ENCODE peak calls at places on chromosomes 11 and 22, in eight cellular contexts. M is A549, R is ovary, H is K562, U is suprapubic skin, N is esophagus muscularis mucosa, S is upper lobe of left lung, Z is HepG2. Q is an unnamed sample.

GRCh38 chr11:18071098-18071705 is 25.1 kb upstream of the TPH1 start:
- DNase-seq in M (no peak), R (no peak), H (no peak), U (no peak), N (no peak), S (no peak), Z (no peak), Q (no peak)

GRCh38 chr22:45206233-45206632 is 34.5 kb downstream of the KIAA0930 start:
- DNase-seq in M (no peak), R (no peak), H (no peak), U (no peak), N (no peak), S (no peak), Z (no peak), Q (no peak)

GRCh38 chr11:98029832-98030231 is 990.9 kb upstream of the CNTN5 start:
- DNase-seq in M (no peak), R (no peak), H (no peak), U (no peak), N (no peak), S (no peak), Z (no peak), Q (no peak)

GRCh38 chr22:48937032-48937639 is 890.5 kb downstream of the BRD1 start:
- DNase-seq in M (no peak), R (no peak), H (no peak), U (peak), N (peak), S (no peak), Z (no peak), Q (no peak)

GRCh38 chr22:46046299-46046685 is 69.3 kb upstream of the WNT7B start:
- DNase-seq in M (no peak), R (peak), H (no peak), U (peak), N (no peak), S (no peak), Z (no peak), Q (peak)

GRCh38 chr11:128029219-128029722 is 558.1 kb downstream of the ETS1 start:
- DNase-seq in M (no peak), R (no peak), H (no peak), U (no peak), N (no peak), S (no peak), Z (no peak), Q (no peak)

GRCh38 chr11:130454495-130455262 is 6.2 kb downstream of the ADAMTS15 start:
- DNase-seq in M (no peak), R (no peak), H (no peak), U (no peak), N (no peak), S (no peak), Z (no peak), Q (no peak)

GRCh38 chr22:28801845-28802594 is 1.7 kb upstream of the XBP1 start:
- DNase-seq in M (no peak), R (no peak), H (peak), U (no peak), N (no peak), S (peak), Z (peak), Q (peak)

GRCh38 chr22:36658900-36659299 is 44.7 kb downstream of the CACNG2 start:
- DNase-seq in M (no peak), R (no peak), H (no peak), U (no peak), N (no peak), S (no peak), Z (no peak), Q (no peak)

GRCh38 chr22:38165929-38166593 is 15.6 kb downstream of the PLA2G6 start:
- DNase-seq in M (no peak), R (no peak), H (no peak), U (peak), N (no peak), S (no peak), Z (no peak), Q (no peak)

GRCh38 chr22:45026511-45026910 is 16.7 kb upstream of the PHF21B start:
- DNase-seq in M (no peak), R (no peak), H (no peak), U (no peak), N (no peak), S (no peak), Z (no peak), Q (no peak)

GRCh38 chr22:40285508-40285907 is 60.8 kb upstream of the ADSL start:
- DNase-seq in M (no peak), R (no peak), H (no peak), U (no peak), N (no peak), S (no peak), Z (no peak), Q (no peak)

GRCh38 chr11:19727246-19727645 is 14.6 kb downstream of the NAV2 start:
- DNase-seq in M (no peak), R (no peak), H (no peak), U (no peak), N (no peak), S (no peak), Z (no peak), Q (no peak)

GRCh38 chr22:30940655-30941362 is 27.8 kb downstream of the MORC2 start:
- DNase-seq in M (no peak), R (no peak), H (no peak), U (no peak), N (no peak), S (no peak), Z (no peak), Q (no peak)

GRCh38 chr11:61378713-61379313 is 13.6 kb upstream of the TMEM216 start:
- DNase-seq in M (peak), R (peak), H (no peak), U (no peak), N (no peak), S (no peak), Z (peak), Q (peak)

GRCh38 chr11:62444271-62444833 is 25.5 kb downstream of the SCGB1A1 start:
- DNase-seq in M (no peak), R (peak), H (no peak), U (peak), N (no peak), S (peak), Z (no peak), Q (peak)

GRCh38 chr11:62444835-62445234 is 26.0 kb downstream of the SCGB1A1 start:
- DNase-seq in M (no peak), R (no peak), H (no peak), U (no peak), N (no peak), S (no peak), Z (no peak), Q (no peak)

GRCh38 chr11:62446091-62446490 is 27.3 kb downstream of the SCGB1A1 start:
- DNase-seq in M (no peak), R (peak), H (no peak), U (no peak), N (no peak), S (no peak), Z (no peak), Q (no peak)

GRCh38 chr11:62443390-62444201 is 24.8 kb downstream of the SCGB1A1 start:
- DNase-seq in M (no peak), R (no peak), H (no peak), U (peak), N (no peak), S (peak), Z (no peak), Q (peak)

GRCh38 chr11:62445314-62445740 is 26.5 kb downstream of the SCGB1A1 start:
- DNase-seq in M (no peak), R (peak), H (no peak), U (peak), N (no peak), S (no peak), Z (no peak), Q (peak)
- TF ChIP-seq EP300 in M (no peak), R (no peak), H (no peak), U (no peak), N (no peak), S (no peak), Z (no peak), Q (no peak)

GRCh38 chr11:123755813-123756212 is 1.5 kb upstream of the OR6X1 start:
- DNase-seq in M (no peak), R (no peak), H (no peak), U (no peak), N (no peak), S (no peak), Z (no peak), Q (no peak)

GRCh38 chr11:123760894-123761293 is 6.6 kb upstream of the OR6X1 start:
- DNase-seq in M (no peak), R (no peak), H (no peak), U (no peak), N (no peak), S (no peak), Z (no peak), Q (no peak)

GRCh38 chr11:123754101-123754568 is at the start of gene OR6X1:
- DNase-seq in M (no peak), R (no peak), H (no peak), U (no peak), N (no peak), S (no peak), Z (no peak), Q (no peak)

GRCh38 chr11:123755344-123755743 is 1.0 kb upstream of the OR6X1 start:
- DNase-seq in M (no peak), R (no peak), H (no peak), U (no peak), N (no peak), S (no peak), Z (no peak), Q (no peak)

DNA sequence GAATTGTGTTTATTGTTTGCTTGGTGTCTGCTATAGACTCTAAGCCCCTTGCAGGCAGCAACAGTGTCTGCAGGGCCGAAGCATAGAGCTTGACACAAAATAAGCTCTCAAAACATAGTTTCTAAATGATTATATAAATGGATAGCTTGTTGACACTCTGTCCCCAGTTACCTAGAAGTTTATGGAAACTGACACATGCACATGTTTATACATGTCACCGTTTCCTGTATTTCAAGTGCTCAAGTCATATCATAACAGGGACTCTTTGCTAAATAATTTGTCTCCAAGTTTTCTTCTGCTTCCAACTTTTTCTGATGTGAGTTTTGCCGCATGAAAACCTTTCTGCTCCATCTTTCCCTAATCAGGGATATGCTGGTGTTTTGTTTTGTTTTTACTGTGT is 3.7 kb upstream of the OR6X1 start:
- DNase-seq in M (no peak), R (no peak), H (no peak), U (no peak), N (no peak), S (no peak), Z (no peak), Q (no peak)
- H3K27ac ChIP-seq in M (no peak), R (no peak), H (no peak), U (no peak), N (no peak), S (no peak), Z (no peak), Q (no peak)

GRCh38 chr11:120547871-120548681 is 36.5 kb downstream of the GRIK4 start:
- DNase-seq in M (peak), R (peak), H (no peak), U (peak), N (peak), S (peak), Z (peak), Q (peak)

GRCh38 chr11:120545813-120546212 is 34.3 kb downstream of the GRIK4 start:
- DNase-seq in M (no peak), R (no peak), H (no peak), U (no peak), N (no peak), S (no peak), Z (no peak), Q (no peak)

GRCh38 chr11:120548682-120549209 is 37.2 kb downstream of the GRIK4 start:
- DNase-seq in M (no peak), R (no peak), H (no peak), U (no peak), N (no peak), S (no peak), Z (no peak), Q (no peak)

GRCh38 chr11:120547301-120547700 is 35.8 kb downstream of the GRIK4 start:
- DNase-seq in M (no peak), R (no peak), H (no peak), U (no peak), N (no peak), S (no peak), Z (no peak), Q (no peak)

DNA sequence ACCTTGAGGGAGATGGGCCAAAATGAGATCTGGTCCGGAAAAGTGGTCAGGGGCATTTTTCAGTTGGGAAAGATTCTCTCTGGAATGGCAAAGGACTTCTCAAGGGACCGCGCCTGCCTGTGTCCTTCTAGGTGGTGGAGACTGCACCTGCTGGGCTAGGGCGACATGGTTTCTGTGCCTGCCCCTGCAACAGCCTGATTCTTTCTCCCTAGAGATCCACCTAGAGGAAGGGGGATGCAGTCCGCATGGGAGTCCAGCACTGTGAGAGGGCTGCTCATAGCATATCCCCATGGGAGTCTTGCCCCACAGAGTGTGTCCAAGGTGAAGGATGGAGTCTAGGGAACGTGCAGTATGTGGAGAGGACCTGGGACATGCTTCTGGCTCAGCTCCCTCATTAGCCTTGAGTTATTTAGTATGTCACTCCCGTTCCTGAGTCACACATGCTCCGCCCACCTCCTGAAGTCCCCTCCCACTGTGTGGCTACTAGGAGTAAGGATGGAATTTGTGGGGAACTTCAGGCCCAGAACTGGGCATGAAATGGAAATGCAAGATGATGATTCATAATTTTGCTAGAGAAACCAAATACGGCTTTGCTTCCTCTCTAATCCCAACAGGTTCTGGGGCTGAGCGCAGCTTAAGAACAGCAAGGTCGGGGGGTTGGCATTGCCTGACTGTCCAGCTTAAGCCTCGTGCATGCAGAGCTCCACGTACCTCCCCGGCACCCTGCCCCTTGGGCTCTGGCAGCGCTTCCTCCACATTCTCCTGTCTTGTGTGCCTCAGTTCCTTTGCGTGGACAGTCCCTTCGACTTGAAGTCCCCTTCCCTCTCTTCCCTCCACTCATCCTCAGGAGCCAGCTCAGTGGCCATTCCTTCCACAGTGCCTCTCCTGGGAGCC is 35.0 kb downstream of the GRIK4 start:
- DNase-seq in M (peak), R (peak), H (no peak), U (peak), N (no peak), S (peak), Z (no peak), Q (no peak)
- TF ChIP-seq EP300 in M (no peak), R (no peak), H (no peak), U (no peak), N (no peak), S (no peak), Z (no peak), Q (no peak)

DNA sequence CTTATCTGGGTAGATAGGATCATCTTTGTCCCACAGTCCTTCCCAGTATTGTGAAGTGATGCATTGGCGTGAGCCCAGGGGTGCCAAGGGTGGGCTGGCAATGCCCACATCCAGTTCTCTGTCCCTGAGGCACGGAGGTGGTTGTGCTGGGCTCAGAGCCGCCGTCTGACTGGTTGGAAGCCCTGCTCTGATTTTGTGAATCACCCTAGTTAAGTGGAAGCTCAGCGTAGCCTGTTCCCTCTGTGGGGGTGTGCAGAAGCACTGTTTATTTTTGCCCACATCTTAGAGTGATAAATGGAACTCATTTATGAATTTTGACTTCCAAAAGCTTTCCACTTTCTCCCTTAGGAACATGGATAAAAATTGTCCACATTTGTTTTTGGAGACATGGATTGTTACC is 13.6 kb downstream of the BCR start:
- DNase-seq in M (no peak), R (no peak), H (no peak), U (no peak), N (no peak), S (no peak), Z (no peak), Q (no peak)
- H3K27ac ChIP-seq in M (no peak), R (no peak), H (no peak), U (no peak), N (no peak), S (no peak), Z (no peak), Q (no peak)

GRCh38 chr22:43179151-43179910 is 7.6 kb downstream of the TTLL12 start:
- DNase-seq in M (no peak), R (no peak), H (no peak), U (no peak), N (no peak), S (no peak), Z (no peak), Q (no peak)
- TF ChIP-seq EP300 in M (no peak), R (no peak), H (no peak), U (no peak), N (no peak), S (no peak), Z (no peak), Q (no peak)

GRCh38 chr22:39278040-39278439 is 33.3 kb upstream of the PDGFB start:
- DNase-seq in M (no peak), R (no peak), H (no peak), U (no peak), N (no peak), S (no peak), Z (no peak), Q (no peak)
- H3K27ac ChIP-seq in M (no peak), R (no peak), H (no peak), U (no peak), N (no peak), S (peak), Z (no peak), Q (no peak)

DNA sequence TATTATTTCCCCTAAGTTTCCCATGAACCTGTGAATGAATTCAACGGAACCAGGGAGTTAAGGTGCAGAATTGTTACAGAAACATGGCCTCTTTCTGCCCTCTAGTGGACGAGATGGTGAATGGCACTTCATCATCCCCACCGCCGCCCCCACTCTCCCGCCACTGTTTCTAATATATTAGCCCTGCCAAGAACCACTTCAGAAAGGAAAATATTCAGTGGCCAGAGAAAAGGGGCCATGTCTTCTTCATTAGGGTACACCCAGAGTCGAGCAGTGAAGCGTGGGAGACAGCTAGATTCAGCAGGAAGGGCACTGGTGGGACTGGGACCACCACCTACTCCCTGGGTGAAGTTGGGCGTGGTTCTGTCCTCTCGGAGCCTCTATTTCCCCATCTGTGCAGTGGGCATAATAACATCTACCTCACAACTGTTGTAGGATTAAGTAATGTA is 46.4 kb upstream of the SYT13 start:
- DNase-seq in M (peak), R (peak), H (peak), U (no peak), N (peak), S (no peak), Z (peak), Q (peak)
- TF ChIP-seq EP300 in M (no peak), R (no peak), H (no peak), U (no peak), N (no peak), S (no peak), Z (no peak), Q (no peak)

GRCh38 chr11:11620251-11620965 is 1.4 kb downstream of the GALNT18 start:
- DNase-seq in M (peak), R (peak), H (no peak), U (peak), N (peak), S (peak), Z (no peak), Q (no peak)
- H3K27ac ChIP-seq in M (peak), R (no peak), H (no peak), U (peak), N (peak), S (peak), Z (no peak), Q (no peak)

Q was measured in tibial nerve.